ENCODE peak calls at places on chromosomes 11 and 22, in six cellular contexts. A is HTR-8/SVneo; U is activated T-helper 2 cell treated with anti-CD3 and anti-CD28 coated beads, Interferon-gamma antibody, Interleukin-2, Interleukin-4, amounts not matched to agents 10 μg/mL and 5 μg/mL and 100 μg/mL, durations not matched to agents 14 hours and 24 hours and 36 hours; M is C1 segment of cervical spinal cord; K is uterus; T is activated CD8-positive, alpha-beta memory T cell treated with anti-CD3 and anti-CD28 coated beads for 48 hours. J is an unnamed sample.

GRCh38 chr11:102010776-102011500 is 36.3 kb upstream of the CFAP300 start:
- DNase-seq in A (peak), U (no peak), M (no peak), K (peak), T (no peak), J (peak)

GRCh38 chr11:450809-451451 is 851 bp downstream of the PTDSS2 start:
- DNase-seq in A (peak), U (peak), M (no peak), K (peak), T (no peak), J (no peak)

GRCh38 chr11:2931416-2931746 is 2.2 kb upstream of the PHLDA2 start:
- DNase-seq in A (no peak), U (no peak), M (no peak), K (no peak), T (no peak), J (no peak)

GRCh38 chr11:44127130-44127529 is 31.7 kb downstream of the EXT2 start:
- DNase-seq in A (no peak), U (no peak), M (no peak), K (no peak), T (no peak), J (no peak)

GRCh38 chr11:66271816-66272215 is 3.4 kb downstream of the RAB1B start:
- DNase-seq in A (no peak), U (no peak), M (no peak), K (no peak), T (no peak), J (no peak)

GRCh38 chr11:9125185-9125886 is 33.9 kb upstream of the SCUBE2 start:
- DNase-seq in A (no peak), U (no peak), M (no peak), K (no peak), T (no peak), J (no peak)

GRCh38 chr11:1298695-1299492 is 10.5 kb downstream of the TOLLIP start:
- DNase-seq in A (peak), U (no peak), M (no peak), K (peak), T (no peak), J (peak)

GRCh38 chr22:29814003-29814402 is 24.1 kb downstream of the ASCC2 start:
- DNase-seq in A (no peak), U (no peak), M (no peak), K (no peak), T (no peak), J (no peak)